ENCODE peak calls at places on chromosomes 5 and 9, in six cellular contexts. W is effector memory CD4-positive, alpha-beta T cell; U is H54; F is A172; P is left ventricle myocardium superior; R is cardiac fibroblast. G is an unnamed sample.

GRCh38 chr9:101727621-101728524 is 10.6 kb downstream of the GRIN3A start:
- DNase-seq in R (peak), U (no peak), W (no peak), P (no peak), F (peak), G (peak)

GRCh38 chr9:130858734-130859705 is 24.0 kb downstream of the ABL1 start:
- DNase-seq in W (no peak), U (no peak), P (no peak), R (peak), F (no peak), G (no peak)

GRCh38 chr5:178143246-178143645 is 10.4 kb downstream of the NHP2 start:
- DNase-seq in F (no peak), W (no peak), R (no peak), P (no peak), U (no peak), G (no peak)

GRCh38 chr9:120655005-120655622 is 59.2 kb downstream of the MEGF9 start:
- DNase-seq in F (peak), W (no peak), P (no peak), R (no peak), U (peak), G (no peak)

GRCh38 chr5:42621662-42622061 is 135.0 kb upstream of the CCDC152 start:
- DNase-seq in F (no peak), P (no peak), W (no peak), U (no peak), R (no peak), G (no peak)

GRCh38 chr5:151223447-151224264 is at the start of gene CCDC69:
- DNase-seq in R (peak), P (peak), U (peak), W (no peak), F (peak), G (peak)

GRCh38 chr5:168215646-168216045 is 75.8 kb upstream of the WWC1 start:
- DNase-seq in R (no peak), P (no peak), U (no peak), W (no peak), F (no peak), G (no peak)

GRCh38 chr5:132692632-132692967 is 18.8 kb downstream of the IL4 start:
- DNase-seq in W (no peak), P (no peak), F (no peak), R (no peak), U (no peak), G (peak)

GRCh38 chr5:112289465-112289864 is 129.6 kb downstream of the EPB41L4A start:
- DNase-seq in F (no peak), P (no peak), U (no peak), R (no peak), W (no peak), G (no peak)

GRCh38 chr9:113985968-113986585 is 92.0 kb downstream of the AMBP start:
- DNase-seq in R (peak), P (no peak), F (peak), W (no peak), U (no peak), G (no peak)

GRCh38 chr5:115816226-115817042 is at the start of gene CDO1:
- DNase-seq in R (peak), W (no peak), U (no peak), F (no peak), P (peak), G (no peak)

GRCh38 chr5:76256116-76256889 is 146.8 kb upstream of the IQGAP2 start:
- DNase-seq in U (peak), F (peak), W (peak), R (peak), P (no peak), G (peak)

GRCh38 chr5:125026900-125027731 is 280.7 kb upstream of the ZNF608 start:
- DNase-seq in P (no peak), R (peak), F (no peak), U (no peak), W (no peak), G (no peak)

GRCh38 chr9:129509508-129509907 is 111.4 kb downstream of the C9orf50 start:
- DNase-seq in R (peak), U (no peak), W (no peak), P (no peak), F (peak), G (no peak)

GRCh38 chr5:176639981-176640380 is 7.3 kb upstream of the TSPAN17 start:
- DNase-seq in W (no peak), F (peak), R (peak), P (peak), U (no peak), G (no peak)

GRCh38 chr5:1842026-1842819 is 40.5 kb downstream of the IRX4 start:
- DNase-seq in F (no peak), P (no peak), U (no peak), W (no peak), R (no peak), G (no peak)

GRCh38 chr9:5015934-5016333 is 30.9 kb downstream of the JAK2 start:
- DNase-seq in W (no peak), F (no peak), R (no peak), P (no peak), U (no peak), G (no peak)

GRCh38 chr9:35350827-35351549 is 138.9 kb upstream of the RUSC2 start:
- DNase-seq in R (peak), W (no peak), P (no peak), U (no peak), F (no peak), G (no peak)

GRCh38 chr9:129558551-129559505 is 62.1 kb downstream of the C9orf50 start:
- DNase-seq in P (no peak), R (no peak), F (no peak), W (no peak), U (no peak), G (no peak)

GRCh38 chr5:157387164-157387563 is 72.8 kb upstream of the NIPAL4 start:
- DNase-seq in F (no peak), U (no peak), R (no peak), W (no peak), P (no peak), G (no peak)

GRCh38 chr5:31350395-31350794 is 156.9 kb downstream of the CDH6 start:
- DNase-seq in R (no peak), U (no peak), P (no peak), W (no peak), F (no peak), G (no peak)

GRCh38 chr5:60495644-60496520 is 204.1 kb downstream of the DEPDC1B start:
- DNase-seq in U (no peak), W (no peak), R (no peak), F (no peak), P (no peak), G (peak)

GRCh38 chr5:55407059-55407684 is 99.4 kb downstream of the MTREX start:
- DNase-seq in U (no peak), W (no peak), F (peak), R (peak), P (no peak), G (peak)

GRCh38 chr5:172418847-172419810 is 35.2 kb downstream of the SH3PXD2B start:
- DNase-seq in R (no peak), U (no peak), W (no peak), P (peak), F (no peak), G (no peak)

GRCh38 chr5:6448622-6449464 is at the start of gene UBE2QL1:
- DNase-seq in P (peak), U (no peak), W (no peak), F (peak), R (peak), G (no peak)

GRCh38 chr9:132108728-132109127 is 29.1 kb upstream of the MED27 start:
- DNase-seq in U (no peak), P (no peak), R (no peak), W (no peak), F (no peak), G (no peak)

GRCh38 chr9:69120380-69121154 is 53.5 kb upstream of the TJP2 start:
- DNase-seq in F (no peak), U (no peak), R (no peak), P (peak), W (no peak), G (no peak)

GRCh38 chr9:100689635-100690034 is 111.8 kb downstream of the CAVIN4 start:
- DNase-seq in R (no peak), P (no peak), U (no peak), W (no peak), F (no peak), G (no peak)

GRCh38 chr9:3479516-3480352 is 46.1 kb downstream of the RFX3 start:
- DNase-seq in U (no peak), P (no peak), W (no peak), R (no peak), F (no peak), G (no peak)

GRCh38 chr9:135320331-135320730 is 159.3 kb upstream of the PPP1R26 start:
- DNase-seq in R (no peak), W (no peak), P (no peak), F (no peak), U (no peak), G (no peak)

GRCh38 chr5:109900911-109901627 is 211.3 kb downstream of the MAN2A1 start:
- DNase-seq in U (no peak), F (no peak), W (no peak), R (no peak), P (no peak), G (no peak)

GRCh38 chr5:38341641-38342040 is 83.3 kb downstream of the EGFLAM start:
- DNase-seq in R (no peak), W (no peak), U (no peak), F (no peak), P (no peak), G (no peak)